ENCODE peak calls at places on chromosomes 5 and 9, in seven cellular contexts. V is stimulated activated CD8-positive, alpha-beta memory T cell treated with anti-CD3 and anti-CD28 coated beads, Interleukin-2, amount 100 ng/mL, for 1 hour; I is HFFc6; Q is activated CD4-positive, alpha-beta T cell treated with anti-CD3 and anti-CD28 coated beads for 24 hours; L is endothelial cell; Z is ACHN; H is sigmoid colon. O is an unnamed sample.

GRCh38 chr5:10933141-10933540 is 172.1 kb upstream of the DAP start:
- DNase-seq in V (no peak), I (no peak), Q (no peak), L (no peak), Z (no peak), H (no peak), O (no peak)

GRCh38 chr5:108418172-108418571 is 36.3 kb upstream of the FBXL17 start:
- DNase-seq in V (no peak), I (no peak), Q (no peak), L (no peak), Z (no peak), H (peak), O (no peak)

GRCh38 chr5:52582313-52582712 is 205.4 kb upstream of the ITGA1 start:
- DNase-seq in V (no peak), I (no peak), Q (no peak), L (no peak), Z (no peak), H (no peak), O (no peak)

GRCh38 chr5:103560826-103561225 is 1.8 kb downstream of the NUDT12 start:
- DNase-seq in V (no peak), I (no peak), Q (no peak), L (no peak), Z (no peak), H (no peak), O (no peak)

GRCh38 chr9:98218562-98219363 is 26.3 kb upstream of the CORO2A start:
- DNase-seq in V (no peak), I (no peak), Q (no peak), L (no peak), Z (no peak), H (no peak), O (peak)

GRCh38 chr9:93125331-93125894 is 8.6 kb downstream of the NINJ1 start:
- DNase-seq in V (no peak), I (no peak), Q (no peak), L (no peak), Z (no peak), H (peak), O (no peak)

GRCh38 chr9:89059925-89060506 is 68.7 kb downstream of the S1PR3 start:
- DNase-seq in V (no peak), I (no peak), Q (no peak), L (no peak), Z (no peak), H (no peak), O (no peak)

GRCh38 chr9:133919253-133920115 is 72.6 kb downstream of the VAV2 start:
- DNase-seq in V (no peak), I (no peak), Q (no peak), L (no peak), Z (no peak), H (no peak), O (no peak)

GRCh38 chr9:97046228-97046627 is 7.3 kb upstream of the CTSV start:
- DNase-seq in V (no peak), I (no peak), Q (no peak), L (no peak), Z (peak), H (no peak), O (peak)

GRCh38 chr5:174698156-174698555 is 26.2 kb upstream of the MSX2 start:
- DNase-seq in V (no peak), I (no peak), Q (no peak), L (no peak), Z (no peak), H (no peak), O (no peak)

GRCh38 chr9:2157277-2158105 is 142.3 kb downstream of the SMARCA2 start:
- DNase-seq in V (no peak), I (peak), Q (peak), L (no peak), Z (peak), H (no peak), O (no peak)

GRCh38 chr5:95591490-95591901 is 28.4 kb upstream of the GPR150 start:
- DNase-seq in V (no peak), I (peak), Q (no peak), L (no peak), Z (no peak), H (no peak), O (peak)

GRCh38 chr5:129001831-129002626 is 36.7 kb downstream of the SLC27A6 start:
- DNase-seq in V (no peak), I (no peak), Q (no peak), L (no peak), Z (no peak), H (no peak), O (no peak)

GRCh38 chr9:126629007-126629674 is 15.4 kb downstream of the LMX1B start:
- DNase-seq in V (no peak), I (no peak), Q (no peak), L (no peak), Z (no peak), H (no peak), O (no peak)